ENCODE peak calls at places on chromosomes 12 and 14, in four cellular contexts. Z is CD4-positive, alpha-beta memory T cell; O is A549; V is brain microvascular endothelial cell. D is an unnamed sample.
A peak's percentile ranks its signal among the peaks of the same experiment; 100 is the strongest.

GRCh38 chr14:85252011-85252410 is 277.9 kb upstream of the FLRT2 start:
- DNase-seq in V (peak; percentile 80), Z (no peak), O (peak; percentile 17), D (peak; percentile 74)

GRCh38 chr14:99753225-99754140 is 39.7 kb upstream of the EML1 start:
- DNase-seq in Z (no peak), V (no peak), O (no peak), D (no peak)

GRCh38 chr12:54359762-54360351 is 4.4 kb downstream of the GPR84 start:
- DNase-seq in Z (no peak), V (no peak), O (no peak), D (no peak)

GRCh38 chr12:47102845-47103666 is 23.3 kb upstream of the AMIGO2 start:
- DNase-seq in Z (no peak), V (peak; percentile 52), O (no peak), D (peak; percentile 39)

GRCh38 chr12:98532687-98533304 is 17.4 kb downstream of the TMPO start:
- DNase-seq in O (peak; percentile 79), Z (peak; percentile 50), V (peak; percentile 65), D (peak; percentile 22)

GRCh38 chr14:45135181-45135580 is 549 bp upstream of the FANCM start:
- DNase-seq in Z (no peak), O (no peak), V (peak; percentile 16), D (no peak)

GRCh38 chr14:97319691-97320090 is 522.5 kb downstream of the VRK1 start:
- DNase-seq in Z (no peak), O (no peak), V (no peak), D (no peak)

GRCh38 chr14:71204231-71204630 is 297.0 kb downstream of the PCNX1 start:
- DNase-seq in V (no peak), O (no peak), Z (no peak), D (peak; percentile 42)

GRCh38 chr12:34393086-34393820 is 371.0 kb downstream of the ALG10 start:
- DNase-seq in V (no peak), O (no peak), Z (no peak), D (no peak)

GRCh38 chr14:39988939-39989338 is 556.7 kb upstream of the FBXO33 start:
- DNase-seq in Z (no peak), O (peak; percentile 57), V (no peak), D (no peak)

GRCh38 chr12:8969861-8970411 is 19.4 kb upstream of the KLRG1 start:
- DNase-seq in V (no peak), Z (no peak), O (peak; percentile 11), D (no peak)

GRCh38 chr12:65941388-65941787 is 117.1 kb downstream of the HMGA2 start:
- DNase-seq in V (no peak), Z (no peak), O (peak; percentile 43), D (peak; percentile 75)

GRCh38 chr14:36935976-36936678 is 236.3 kb downstream of the SLC25A21 start:
- DNase-seq in O (peak; percentile 57), Z (no peak), V (no peak), D (peak; percentile 48)

GRCh38 chr12:94435511-94435927 is 24.1 kb downstream of the CEP83 start:
- DNase-seq in V (no peak), Z (no peak), O (no peak), D (no peak)

GRCh38 chr12:43551971-43552559 is at the start of gene ADAMTS20:
- DNase-seq in V (no peak), O (no peak), Z (no peak), D (peak; percentile 14)

GRCh38 chr14:99968156-99968920 is 96.9 kb upstream of the EVL start:
- DNase-seq in O (no peak), V (peak; percentile 67), Z (no peak), D (no peak)

GRCh38 chr14:72783741-72784140 is 110.2 kb downstream of the DPF3 start:
- DNase-seq in V (no peak), O (no peak), Z (no peak), D (no peak)

GRCh38 chr14:75156901-75157300 is 19.5 kb downstream of the TMED10 start:
- DNase-seq in O (no peak), Z (peak; percentile 49), V (peak; percentile 9), D (no peak)

GRCh38 chr14:77097006-77097688 is 911 bp upstream of the CIPC start:
- DNase-seq in Z (no peak), V (peak; percentile 21), O (no peak), D (no peak)

GRCh38 chr12:77609016-77609415 is 221.7 kb upstream of the NAV3 start:
- DNase-seq in Z (no peak), V (no peak), O (no peak), D (no peak)

GRCh38 chr12:117363953-117364486 is 2.6 kb upstream of the NOS1 start:
- DNase-seq in V (no peak), Z (no peak), O (peak; percentile 49), D (no peak)

GRCh38 chr14:89813485-89814080 is 140.9 kb downstream of the EFCAB11 start:
- DNase-seq in O (no peak), Z (no peak), V (peak; percentile 95), D (peak; percentile 54)

GRCh38 chr12:113260636-113261300 is 39.5 kb downstream of the TPCN1 start:
- DNase-seq in O (no peak), V (no peak), Z (no peak), D (no peak)

GRCh38 chr12:109531411-109531810 is 41.9 kb downstream of the MMAB start:
- DNase-seq in Z (no peak), O (no peak), V (no peak), D (no peak)

GRCh38 chr14:98932436-98933325 is 339.3 kb downstream of the BCL11B start:
- DNase-seq in V (no peak), Z (peak; percentile 35), O (no peak), D (no peak)

GRCh38 chr12:102539651-102540553 is 59.5 kb upstream of the IGF1 start:
- DNase-seq in V (peak; percentile 90), O (peak; percentile 96), Z (no peak), D (peak; percentile 11)

GRCh38 chr12:3658327-3659163 is 94.4 kb downstream of the CRACR2A start:
- DNase-seq in O (no peak), Z (peak; percentile 22), V (peak; percentile 18), D (no peak)

GRCh38 chr14:36521598-36522345 is 1.7 kb upstream of the NKX2-1 start:
- DNase-seq in O (no peak), Z (no peak), V (no peak), D (no peak)

GRCh38 chr14:52063107-52063506 is 5.8 kb downstream of the NID2 start:
- DNase-seq in Z (no peak), V (no peak), O (no peak), D (no peak)

GRCh38 chr12:108483213-108483920 is 31.7 kb upstream of the FICD start:
- DNase-seq in V (no peak), Z (no peak), O (no peak), D (peak; percentile 84)

GRCh38 chr14:35223927-35224326 is 68.3 kb upstream of the PSMA6 start:
- DNase-seq in V (no peak), Z (no peak), O (no peak), D (no peak)

GRCh38 chr14:101407328-101407727 is 154.0 kb upstream of the DIO3 start:
- DNase-seq in Z (no peak), O (no peak), V (no peak), D (no peak)
- H3K27ac ChIP-seq in Z (no peak overlapping the region), O (no peak overlapping the region), V (no peak overlapping the region), D (no peak overlapping the region)

DNA sequence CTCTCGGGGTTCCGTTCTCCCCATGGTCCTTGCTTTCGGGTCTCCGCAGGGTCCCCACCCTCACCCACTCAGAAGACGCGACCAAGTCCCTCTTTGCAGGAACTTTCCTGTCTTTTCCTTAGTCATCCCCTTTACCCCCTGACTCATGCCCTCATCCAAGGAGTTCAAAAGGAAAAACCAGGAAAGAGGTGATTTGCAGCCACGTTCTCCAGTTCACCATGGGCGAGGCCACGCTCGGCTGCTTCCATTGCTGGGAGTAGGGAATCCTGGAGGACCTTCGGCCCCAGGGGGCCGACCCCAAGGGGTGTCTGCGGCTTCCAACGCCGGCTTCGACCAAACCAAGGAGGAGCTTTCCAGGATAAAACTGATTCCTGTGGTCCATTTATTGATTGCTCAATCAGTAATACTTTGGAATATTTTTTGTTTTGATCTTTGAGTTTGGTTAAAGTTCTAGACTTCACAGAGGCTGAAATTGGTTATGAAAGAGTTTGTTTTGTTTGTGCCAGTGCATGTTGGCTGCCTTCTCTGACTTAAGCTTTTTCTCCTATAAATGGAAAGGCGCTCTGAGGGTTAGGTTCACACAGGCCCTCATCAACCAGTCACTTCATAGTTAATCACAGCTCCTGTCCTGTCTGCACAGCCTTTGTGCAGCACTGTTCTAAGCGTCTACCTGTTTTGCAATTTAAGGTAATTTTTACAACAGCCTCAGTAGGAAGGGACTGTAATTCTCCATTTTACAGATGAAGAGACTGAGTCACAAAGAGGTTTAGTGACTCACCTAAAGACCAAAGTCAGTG is 827 bp downstream of the ALDH2 start:
- DNase-seq in Z (no peak), O (peak; percentile 67), V (no peak), D (peak; percentile 41)
- H3K27ac ChIP-seq in Z (no peak overlapping the region), O (peak overlapping the region; percentile 81), V (no peak overlapping the region), D (peak overlapping the region; percentile 27)

DNA sequence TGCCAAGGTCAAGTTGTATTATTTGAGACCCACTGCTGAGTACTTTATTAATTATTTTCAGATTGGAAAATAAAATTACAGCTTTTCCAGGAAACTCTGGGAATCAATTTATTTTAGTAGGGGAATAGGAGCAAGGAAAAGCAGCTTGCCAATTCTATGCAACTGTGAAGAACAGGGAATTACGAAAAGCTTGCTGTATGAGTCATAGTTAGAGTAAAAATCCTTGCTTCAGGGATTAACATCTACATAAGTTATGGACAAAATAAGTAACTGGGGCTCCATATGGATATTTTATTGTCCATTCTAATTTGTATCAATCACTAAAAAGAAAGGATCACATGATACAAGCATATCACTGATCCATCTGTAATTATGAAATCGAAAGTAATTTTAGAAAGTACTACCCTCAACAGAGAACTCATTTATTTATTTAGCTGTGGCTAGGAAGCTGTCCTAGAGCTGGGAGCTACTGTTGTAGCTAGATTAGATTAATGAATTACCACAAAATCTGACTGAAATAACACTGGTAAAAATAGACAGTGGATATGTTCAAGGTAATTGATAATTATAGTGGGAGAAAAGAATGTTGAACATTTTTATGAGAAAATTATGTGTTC is 303.5 kb upstream of the NPAS3 start:
- DNase-seq in V (no peak), Z (no peak), O (no peak), D (peak; percentile 30)
- H3K27ac ChIP-seq in V (no peak overlapping the region), Z (no peak overlapping the region), O (no peak overlapping the region), D (no peak overlapping the region)

GRCh38 chr12:26224657-26225056 is 29.3 kb downstream of the SSPN start:
- DNase-seq in Z (no peak), O (no peak), V (no peak), D (no peak)

GRCh38 chr12:26229910-26230309 is 34.5 kb downstream of the SSPN start:
- DNase-seq in V (no peak), O (no peak), Z (no peak), D (no peak)

GRCh38 chr12:26226629-26227375 is 31.4 kb downstream of the SSPN start:
- DNase-seq in O (no peak), V (no peak), Z (no peak), D (peak; percentile 57)

GRCh38 chr12:26227376-26227775 is 32.0 kb downstream of the SSPN start:
- DNase-seq in Z (no peak), V (no peak), O (no peak), D (no peak)

GRCh38 chr12:26226119-26226518 is 30.7 kb downstream of the SSPN start:
- DNase-seq in Z (no peak), O (no peak), V (no peak), D (no peak)
- H3K27ac ChIP-seq in Z (no peak overlapping the region), O (no peak overlapping the region), V (no peak overlapping the region), D (no peak overlapping the region)

GRCh38 chr14:23648764-23649460 is 12.7 kb downstream of the DHRS2 start:
- DNase-seq in O (no peak), Z (no peak), V (no peak), D (no peak)

GRCh38 chr14:23657959-23658470 is 21.9 kb downstream of the DHRS2 start:
- DNase-seq in O (no peak), V (no peak), Z (no peak), D (no peak)

GRCh38 chr14:23650506-23650905 is 14.3 kb downstream of the DHRS2 start:
- DNase-seq in Z (no peak), V (no peak), O (no peak), D (no peak)

GRCh38 chr14:23654231-23654630 is 18.1 kb downstream of the DHRS2 start:
- DNase-seq in O (no peak), V (no peak), Z (no peak), D (no peak)

GRCh38 chr14:23653046-23653445 is 16.9 kb downstream of the DHRS2 start:
- DNase-seq in O (no peak), Z (no peak), V (no peak), D (peak; percentile 32)
- H3K27ac ChIP-seq in O (no peak overlapping the region), Z (no peak overlapping the region), V (no peak overlapping the region), D (no peak overlapping the region)